ENCODE peak calls at places on chromosomes 3 and 15, in six cellular contexts. B is GM23248, R is GM23338, K is SK-N-SH, C is hepatocyte, O is HCT116. Z is an unnamed sample.

GRCh38 chr3:183812746-183813445 is 12.5 kb downstream of the MAP6D1 start:
- DNase-seq in B (no peak), R (no peak), K (no peak), C (no peak), O (no peak), Z (no peak)

GRCh38 chr3:114144909-114145688 is 33.8 kb downstream of the DRD3 start:
- DNase-seq in B (peak), R (no peak), K (no peak), C (no peak), O (no peak), Z (no peak)

GRCh38 chr15:70186152-70186551 is 88.4 kb upstream of the TLE3 start:
- DNase-seq in B (no peak), R (no peak), K (no peak), C (no peak), O (no peak), Z (no peak)

GRCh38 chr3:185308126-185308754 is 54.4 kb upstream of the EHHADH start:
- DNase-seq in B (peak), R (peak), K (peak), C (peak), O (peak), Z (peak)

GRCh38 chr3:124846189-124846588 is 41.0 kb downstream of the ITGB5 start:
- DNase-seq in B (peak), R (no peak), K (no peak), C (no peak), O (no peak), Z (no peak)

GRCh38 chr15:51229907-51230328 is 108.5 kb downstream of the CYP19A1 start:
- DNase-seq in B (peak), R (peak), K (peak), C (peak), O (no peak), Z (peak)

GRCh38 chr3:139202226-139202958 is 141.4 kb upstream of the MRPS22 start:
- DNase-seq in B (no peak), R (peak), K (peak), C (peak), O (peak), Z (peak)

GRCh38 chr3:21779909-21780308 is 28.9 kb upstream of the ZNF385D start:
- DNase-seq in B (no peak), R (no peak), K (no peak), C (no peak), O (no peak), Z (no peak)

GRCh38 chr3:41202834-41203345 is 3.6 kb downstream of the CTNNB1 start:
- DNase-seq in B (peak), R (peak), K (peak), C (peak), O (no peak), Z (peak)

GRCh38 chr15:60520825-60521368 is 42.0 kb upstream of the ICE2 start:
- DNase-seq in B (peak), R (peak), K (peak), C (peak), O (peak), Z (peak)

DNA sequence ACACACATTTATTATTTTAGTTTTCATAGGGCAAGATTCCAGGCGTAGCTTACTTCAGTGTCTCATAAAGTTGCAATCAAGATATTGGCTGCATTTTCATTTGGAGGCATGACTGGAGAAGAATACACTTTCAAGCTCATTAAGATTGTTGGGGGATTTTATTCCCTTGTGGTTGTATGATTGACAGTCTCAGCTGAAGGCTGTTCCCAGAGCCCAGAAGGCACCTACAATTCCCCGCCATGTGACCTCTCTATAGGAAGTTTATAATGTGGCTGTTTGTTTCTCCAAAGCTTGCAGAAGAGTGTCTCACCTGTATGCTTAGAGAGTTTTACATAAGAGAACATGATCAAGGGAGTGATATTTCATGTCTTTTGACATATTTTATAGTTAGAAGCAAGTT is 151.5 kb downstream of the OTOL1 start:
- DNase-seq in B (no peak), R (no peak), K (no peak), C (no peak), O (no peak), Z (no peak)
- TF ChIP-seq EZH2phosphoT487 in B (no peak), R (no peak), K (no peak), C (no peak), O (no peak), Z (no peak)

GRCh38 chr3:111200027-111200426 is 128.4 kb downstream of the NECTIN3 start:
- DNase-seq in B (no peak), R (peak), K (no peak), C (no peak), O (no peak), Z (no peak)

GRCh38 chr3:111194048-111194447 is 122.4 kb downstream of the NECTIN3 start:
- DNase-seq in B (no peak), R (no peak), K (no peak), C (no peak), O (no peak), Z (no peak)

DNA sequence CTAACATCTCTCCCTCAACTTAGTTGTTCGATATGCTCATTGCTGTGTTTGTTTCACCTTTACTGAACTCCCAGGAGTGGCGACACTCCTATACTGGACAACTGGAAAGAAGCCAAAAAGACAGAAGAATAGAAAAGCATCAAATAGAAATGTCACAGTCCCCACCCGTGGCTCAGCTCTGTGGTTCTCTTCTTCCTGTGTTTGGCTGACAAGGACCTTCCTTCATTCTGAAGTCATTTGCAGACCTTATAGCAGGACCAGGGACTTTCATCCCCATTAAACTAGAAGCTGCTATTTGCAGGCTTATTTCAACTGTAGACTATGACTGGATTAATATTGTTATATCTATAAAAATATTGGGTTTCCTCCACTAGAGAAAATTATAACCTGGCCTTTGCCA is 125.9 kb downstream of the NECTIN3 start:
- DNase-seq in B (no peak), R (no peak), K (no peak), C (no peak), O (no peak), Z (no peak)
- H3K4me2 ChIP-seq in B (no peak), R (no peak), K (no peak), C (no peak), O (no peak), Z (no peak)

GRCh38 chr15:45117327-45118130 is 3.4 kb downstream of the DUOXA2 start:
- DNase-seq in B (no peak), R (peak), K (peak), C (no peak), O (no peak), Z (no peak)

GRCh38 chr15:45118996-45119395 is 4.9 kb downstream of the DUOXA2 start:
- DNase-seq in B (no peak), R (no peak), K (no peak), C (no peak), O (no peak), Z (no peak)

GRCh38 chr15:45116006-45116481 is 1.9 kb downstream of the DUOXA2 start:
- DNase-seq in B (no peak), R (no peak), K (no peak), C (no peak), O (no peak), Z (no peak)

GRCh38 chr15:45116482-45117326 is 2.6 kb downstream of the DUOXA2 start:
- DNase-seq in B (peak), R (peak), K (no peak), C (no peak), O (no peak), Z (peak)

DNA sequence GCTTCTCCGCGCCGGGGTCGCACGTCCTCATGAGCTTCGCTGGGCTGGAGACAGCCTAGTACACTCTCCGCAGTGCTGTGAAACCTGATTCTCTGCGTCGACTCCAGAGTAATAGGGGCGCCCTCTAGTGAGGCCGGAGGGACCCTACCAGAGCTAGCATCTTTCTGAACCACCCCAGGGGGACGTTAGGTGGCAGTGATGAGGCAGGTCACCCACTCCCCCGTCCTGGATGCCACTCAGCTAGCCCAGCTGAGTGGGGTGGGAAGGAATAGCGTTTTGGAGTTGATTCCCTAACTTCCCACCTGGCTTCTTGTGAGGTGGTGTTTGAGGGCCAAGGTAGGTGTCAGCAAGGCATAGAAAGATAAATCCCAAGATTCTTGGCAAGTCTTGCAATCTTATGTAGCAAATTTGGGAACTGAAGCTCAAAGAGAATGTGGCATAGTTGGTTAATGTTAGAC is 4.0 kb downstream of the DUOXA2 start:
- DNase-seq in B (peak), R (peak), K (peak), C (peak), O (peak), Z (peak)
- H3K4me3 ChIP-seq in B (peak), R (peak), K (peak), C (no peak), O (no peak), Z (peak)

GRCh38 chr3:30321065-30321464 is 285.3 kb upstream of the TGFBR2 start:
- DNase-seq in B (no peak), R (no peak), K (no peak), C (no peak), O (no peak), Z (no peak)

GRCh38 chr3:30315452-30315851 is 290.9 kb upstream of the TGFBR2 start:
- DNase-seq in B (peak), R (no peak), K (no peak), C (no peak), O (no peak), Z (no peak)

GRCh38 chr3:30320392-30320791 is 286.0 kb upstream of the TGFBR2 start:
- DNase-seq in B (no peak), R (no peak), K (no peak), C (no peak), O (no peak), Z (peak)

GRCh38 chr3:30318110-30318509 is 288.3 kb upstream of the TGFBR2 start:
- DNase-seq in B (no peak), R (no peak), K (no peak), C (no peak), O (no peak), Z (no peak)

GRCh38 chr3:30319713-30320112 is 286.7 kb upstream of the TGFBR2 start:
- DNase-seq in B (peak), R (peak), K (peak), C (peak), O (peak), Z (peak)
- TF ChIP-seq EZH2phosphoT487 in B (no peak), R (no peak), K (no peak), C (no peak), O (no peak), Z (no peak)

Z was measured in neural progenitor cell.